ENCODE peak calls at places on chromosome 13, in eight cellular contexts. J is GM23338, V is cardiac muscle cell, T is OCI-LY7, H is breast epithelium, M is transverse colon, W is aorta, U is thoracic aorta. Q is an unnamed sample.

GRCh38 chr13:75771818-75772217 is 135.7 kb downstream of the LMO7 start:
- DNase-seq in U (no peak), H (no peak), W (no peak), M (no peak), V (no peak), J (no peak), T (no peak), Q (no peak)

GRCh38 chr13:31703780-31704179 is 35.5 kb upstream of the RXFP2 start:
- DNase-seq in H (no peak), V (no peak), J (no peak), U (no peak), M (no peak), W (no peak), T (no peak), Q (no peak)

GRCh38 chr13:41019027-41019487 is at the start of gene ELF1:
- DNase-seq in H (peak), U (no peak), J (peak), T (peak), W (peak), M (peak), V (no peak), Q (no peak)

GRCh38 chr13:113660066-113660465 is 2.1 kb upstream of the ATP4B start:
- DNase-seq in M (no peak), T (no peak), J (no peak), V (no peak), U (no peak), W (no peak), H (no peak), Q (no peak)

GRCh38 chr13:42083138-42083770 is 34.8 kb downstream of the DGKH start:
- DNase-seq in W (no peak), V (no peak), J (no peak), H (no peak), U (no peak), M (no peak), T (no peak), Q (no peak)

GRCh38 chr13:27978301-27978968 is 9.3 kb upstream of the CDX2 start:
- DNase-seq in H (no peak), W (no peak), J (peak), M (peak), U (no peak), T (no peak), V (no peak), Q (peak)

GRCh38 chr13:46484561-46484960 is 68.4 kb upstream of the LRCH1 start:
- DNase-seq in M (no peak), H (no peak), T (peak), U (no peak), J (no peak), W (no peak), V (no peak), Q (no peak)

GRCh38 chr13:46121597-46122163 is 16.8 kb upstream of the CPB2 start:
- DNase-seq in M (no peak), U (no peak), W (no peak), H (no peak), T (no peak), V (no peak), J (no peak), Q (no peak)

GRCh38 chr13:50676602-50677001 is 166.9 kb downstream of the DLEU7 start:
- DNase-seq in T (peak), J (no peak), V (no peak), M (no peak), H (no peak), W (no peak), U (no peak), Q (peak)

GRCh38 chr13:86892330-86892729 is 778.8 kb upstream of the SLITRK5 start:
- DNase-seq in M (no peak), W (no peak), H (no peak), U (no peak), V (no peak), J (no peak), T (no peak), Q (no peak)

GRCh38 chr13:24858953-24859352 is 95.0 kb downstream of the RNF17 start:
- DNase-seq in U (no peak), V (no peak), J (no peak), H (no peak), W (no peak), T (no peak), M (no peak), Q (no peak)

GRCh38 chr13:64239372-64239771 is 2823.7 kb upstream of the PCDH20 start:
- DNase-seq in W (no peak), V (no peak), M (no peak), T (no peak), H (no peak), J (peak), U (no peak), Q (no peak)

GRCh38 chr13:33125821-33126570 is 109.8 kb downstream of the KL start:
- DNase-seq in T (no peak), U (peak), H (peak), W (no peak), V (peak), J (peak), M (no peak), Q (peak)

DNA sequence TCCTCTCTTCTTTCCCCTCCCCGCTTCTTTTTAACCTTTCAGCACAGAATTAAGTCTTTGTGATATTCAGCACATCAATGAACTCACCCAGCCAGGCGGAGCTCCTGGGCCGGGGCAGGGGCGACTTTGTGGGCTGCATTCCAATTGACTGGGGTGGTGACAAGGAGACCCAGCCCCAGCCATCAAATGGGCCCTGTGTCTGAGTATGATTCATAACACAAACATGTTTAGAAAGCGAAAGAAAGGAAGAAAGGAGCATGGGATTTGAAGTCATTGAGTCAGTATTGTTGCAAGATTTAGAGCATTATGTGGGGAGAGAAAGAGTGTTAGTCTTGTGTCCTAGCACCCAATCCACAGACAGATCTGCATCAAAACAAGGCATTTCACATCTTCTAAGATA is 185.3 kb downstream of the LHFPL6 start:
- DNase-seq in J (peak), H (no peak), W (peak), V (no peak), U (no peak), M (no peak), T (no peak), Q (peak)
- H3K4me3 ChIP-seq in J (peak), H (peak), W (peak), V (no peak), U (peak), M (no peak), T (no peak), Q (peak)

DNA sequence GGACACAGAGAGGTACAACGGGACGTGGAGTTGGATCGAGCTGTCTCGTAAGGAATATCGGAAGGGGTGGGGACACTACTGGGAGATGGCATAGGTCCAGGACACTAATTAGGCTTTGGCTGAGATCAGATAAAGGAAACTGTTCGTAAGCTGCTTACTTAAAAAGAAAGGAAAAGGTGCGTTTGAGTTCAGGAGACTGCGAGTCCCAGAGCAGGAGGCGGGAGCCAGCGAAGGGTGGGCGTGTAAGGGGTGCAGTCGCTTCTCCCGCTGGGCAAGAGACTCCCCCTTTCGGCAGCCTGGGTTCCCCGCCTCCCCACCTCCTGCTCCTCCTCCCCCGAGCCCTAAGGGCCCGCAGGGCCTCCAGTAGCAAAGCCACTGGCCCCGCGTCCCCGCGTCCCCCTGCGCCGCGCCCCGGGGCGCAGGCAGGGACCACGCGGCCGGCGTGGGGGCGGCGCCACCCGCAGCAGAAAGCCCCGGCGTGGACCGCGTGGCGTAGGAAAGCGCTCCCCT is 571 bp downstream of the ABCC4 start:
- DNase-seq in M (peak), H (no peak), J (peak), V (peak), U (no peak), W (peak), T (peak), Q (peak)
- H3K27ac ChIP-seq in M (peak), H (no peak), J (no peak), V (no peak), U (peak), W (no peak), T (no peak), Q (no peak)

GRCh38 chr13:111270126-111270525 is 50.3 kb upstream of the TEX29 start:
- DNase-seq in H (no peak), U (no peak), J (no peak), M (no peak), W (no peak), T (no peak), V (no peak), Q (no peak)
- H3K4me3 ChIP-seq in H (no peak), U (peak), J (no peak), M (no peak), W (no peak), T (no peak), V (no peak), Q (no peak)

DNA sequence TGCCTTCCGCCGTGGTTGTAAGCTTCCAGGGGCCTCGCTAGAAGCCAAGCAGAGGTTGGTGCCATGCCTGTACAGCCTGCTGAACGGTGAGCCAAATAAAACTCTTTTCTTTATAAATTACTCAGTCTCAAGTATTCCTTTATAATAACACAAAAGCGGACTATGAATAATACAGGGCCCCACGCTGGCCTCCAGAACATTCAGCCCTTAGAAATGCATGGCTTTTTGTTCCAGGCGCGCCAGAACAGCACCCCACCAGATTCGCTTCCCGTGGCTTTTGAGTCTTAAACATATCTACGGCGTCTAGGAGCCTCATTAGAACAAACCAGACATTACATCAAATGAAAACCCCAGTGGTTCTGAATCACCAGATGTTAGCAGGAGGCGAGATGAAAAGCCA is 75.1 kb downstream of the SLC15A1 start:
- DNase-seq in T (no peak), V (no peak), J (no peak), H (no peak), M (no peak), U (no peak), W (peak), Q (no peak)
- H3K27ac ChIP-seq in T (no peak), V (no peak), J (no peak), H (no peak), M (no peak), U (peak), W (peak), Q (no peak)

Q was measured in endodermal cell.